ENCODE peak calls at places on chromosomes 3 and 15, in six cellular contexts. V is effector CD8-positive, alpha-beta T cell; X is RWPE1; T is NCI-H146; G is T-cell; E is Ammon's horn. K is an unnamed sample.

GRCh38 chr15:96838088-96838487 is 507.6 kb downstream of the NR2F2 start:
- DNase-seq in E (no peak), X (no peak), V (no peak), G (no peak), T (no peak), K (no peak)

GRCh38 chr3:157542711-157543485 is 39.7 kb upstream of the VEPH1 start:
- DNase-seq in V (no peak), G (no peak), E (no peak), X (peak; percentile 9), T (peak; percentile 75), K (peak; percentile 72)

GRCh38 chr15:94584833-94585244 is 353.5 kb downstream of the MCTP2 start:
- DNase-seq in X (no peak), G (peak; percentile 4), T (no peak), E (no peak), V (no peak), K (no peak)

GRCh38 chr3:52143156-52143555 is 11.1 kb downstream of the POC1A start:
- DNase-seq in X (no peak), V (no peak), G (no peak), T (no peak), E (no peak), K (no peak)

GRCh38 chr15:50542051-50542450 is 4.4 kb downstream of the USP50 start:
- DNase-seq in T (no peak), E (no peak), G (no peak), V (no peak), X (no peak), K (no peak)

GRCh38 chr3:124409650-124410275 is 320.5 kb upstream of the UMPS start:
- DNase-seq in T (no peak), V (no peak), G (no peak), E (no peak), X (peak; percentile 40), K (no peak)

GRCh38 chr3:188904670-188905069 is 267.1 kb upstream of the TPRG1 start:
- DNase-seq in E (no peak), X (no peak), T (no peak), V (no peak), G (no peak), K (no peak)

GRCh38 chr3:117184574-117184973 is 475.0 kb downstream of the TUSC7 start:
- DNase-seq in V (no peak), X (peak; percentile 3), G (no peak), E (no peak), T (no peak), K (no peak)

GRCh38 chr3:37907906-37908305 is 46.2 kb downstream of the CTDSPL start:
- DNase-seq in G (no peak), V (no peak), X (no peak), E (peak; percentile 71), T (no peak), K (peak; percentile 43)

GRCh38 chr3:186825294-186825821 is 17.2 kb upstream of the ADIPOQ start:
- DNase-seq in V (no peak), T (peak; percentile 87), X (no peak), G (no peak), E (no peak), K (peak; percentile 81)

GRCh38 chr3:182315313-182315712 is 478.0 kb upstream of the ATP11B start:
- DNase-seq in T (no peak), G (no peak), E (no peak), X (no peak), V (no peak), K (no peak)

GRCh38 chr3:189593581-189593980 is 37.6 kb upstream of the TP63 start:
- DNase-seq in X (no peak), E (no peak), V (no peak), T (no peak), G (no peak), K (no peak)

GRCh38 chr15:99343836-99344551 is 92.7 kb downstream of the LRRC28 start:
- DNase-seq in T (no peak), X (no peak), E (peak; percentile 43), V (peak; percentile 33), G (peak; percentile 37), K (peak; percentile 54)

GRCh38 chr15:66939016-66939415 is 126.4 kb upstream of the SMAD3 start:
- DNase-seq in V (no peak), G (no peak), T (no peak), X (no peak), E (no peak), K (no peak)

GRCh38 chr15:62439543-62440016 is 274.5 kb upstream of the C2CD4B start:
- DNase-seq in E (no peak), T (no peak), X (no peak), G (no peak), V (no peak), K (no peak)

GRCh38 chr3:18069564-18069963 is 327.1 kb upstream of the TBC1D5 start:
- DNase-seq in X (peak; percentile 5), E (no peak), G (no peak), V (no peak), T (no peak), K (no peak)

GRCh38 chr3:45806072-45806471 is 9.7 kb upstream of the SLC6A20 start:
- DNase-seq in X (no peak), G (no peak), E (no peak), T (no peak), V (no peak), K (no peak)

GRCh38 chr3:154334973-154335420 is 10.7 kb upstream of the DHX36 start:
- DNase-seq in E (peak; percentile 25), T (peak; percentile 44), V (no peak), G (no peak), X (peak; percentile 19), K (peak; percentile 41)

GRCh38 chr15:33580526-33580925 is 269.8 kb downstream of the RYR3 start:
- DNase-seq in T (no peak), X (no peak), G (no peak), V (no peak), E (no peak), K (no peak)

GRCh38 chr15:78695046-78695671 is 54.1 kb upstream of the CHRNB4 start:
- DNase-seq in T (no peak), G (no peak), E (no peak), X (no peak), V (no peak), K (no peak)

GRCh38 chr3:100561459-100562158 is 47.8 kb upstream of the ADGRG7 start:
- DNase-seq in G (no peak), E (no peak), V (no peak), T (no peak), X (peak; percentile 14), K (peak; percentile 74)

GRCh38 chr3:174540536-174540935 is 318.6 kb upstream of the NAALADL2 start:
- DNase-seq in V (no peak), G (no peak), E (no peak), T (peak; percentile 64), X (no peak), K (peak; percentile 19)

GRCh38 chr15:64622410-64623260 is 152.8 kb downstream of the RBPMS2 start:
- DNase-seq in E (no peak), X (no peak), T (no peak), V (no peak), G (peak; percentile 33), K (no peak)

GRCh38 chr15:96264801-96265515 is 65.5 kb upstream of the NR2F2 start:
- DNase-seq in E (no peak), V (no peak), G (no peak), X (peak; percentile 20), T (no peak), K (no peak)

GRCh38 chr3:16538505-16538904 is 25.0 kb upstream of the RFTN1 start:
- DNase-seq in V (no peak), T (no peak), E (no peak), G (no peak), X (no peak), K (no peak)

GRCh38 chr3:150868282-150868681 is 37.0 kb downstream of the MINDY4B start:
- DNase-seq in E (no peak), G (no peak), V (no peak), T (no peak), X (no peak), K (no peak)

GRCh38 chr3:160474416-160474838 is 24.8 kb upstream of the TRIM59 start:
- DNase-seq in G (no peak), E (no peak), X (no peak), V (no peak), T (no peak), K (no peak)